ENCODE peak calls at places on chromosomes 6 and 20, in eight cellular contexts. One of them, this sample, is unnamed.

GRCh38 chr20:43973671-43974450 is 59.2 kb downstream of the TOX2 start:
- DNase-seq in spleen: no peak
- DNase-seq in A549: no peak
- DNase-seq in transverse colon: no peak
- DNase-seq in ovary: no peak
- DNase-seq in AG09319: no peak
- DNase-seq in epithelial cell of esophagus: no peak
- DNase-seq in cardiac muscle cell: no peak
- DNase-seq in this sample: no peak

GRCh38 chr20:8389381-8390368 is 257.6 kb downstream of the PLCB1 start:
- DNase-seq in spleen: no peak
- DNase-seq in A549: peak; percentile 9
- DNase-seq in transverse colon: no peak
- DNase-seq in ovary: no peak
- DNase-seq in AG09319: peak; percentile 38
- DNase-seq in epithelial cell of esophagus: peak; percentile 48
- DNase-seq in cardiac muscle cell: peak; percentile 69
- DNase-seq in this sample: no peak

GRCh38 chr6:155224618-155225017 is 39.2 kb upstream of the CLDN20 start:
- DNase-seq in spleen: no peak
- DNase-seq in A549: no peak
- DNase-seq in transverse colon: no peak
- DNase-seq in ovary: no peak
- DNase-seq in AG09319: no peak
- DNase-seq in epithelial cell of esophagus: peak; percentile 37
- DNase-seq in cardiac muscle cell: no peak
- DNase-seq in this sample: no peak

GRCh38 chr6:26304213-26305096 is 60.5 kb upstream of the BTN3A2 start:
- DNase-seq in spleen: no peak
- DNase-seq in A549: no peak
- DNase-seq in transverse colon: peak; percentile 32
- DNase-seq in ovary: peak; percentile 49
- DNase-seq in AG09319: peak; percentile 75
- DNase-seq in epithelial cell of esophagus: peak; percentile 52
- DNase-seq in cardiac muscle cell: no peak
- DNase-seq in this sample: no peak

GRCh38 chr6:122059918-122060317 is 339.5 kb upstream of the HSF2 start:
- DNase-seq in spleen: no peak
- DNase-seq in A549: no peak
- DNase-seq in transverse colon: no peak
- DNase-seq in ovary: no peak
- DNase-seq in AG09319: no peak
- DNase-seq in epithelial cell of esophagus: no peak
- DNase-seq in cardiac muscle cell: no peak
- DNase-seq in this sample: no peak

GRCh38 chr6:163726037-163726695 is 311.6 kb downstream of the QKI start:
- DNase-seq in spleen: peak; percentile 69
- DNase-seq in A549: no peak
- DNase-seq in transverse colon: no peak
- DNase-seq in ovary: no peak
- DNase-seq in AG09319: no peak
- DNase-seq in epithelial cell of esophagus: no peak
- DNase-seq in cardiac muscle cell: no peak
- DNase-seq in this sample: no peak

GRCh38 chr6:101294051-101294638 is 99.4 kb upstream of the GRIK2 start:
- DNase-seq in spleen: no peak
- DNase-seq in A549: no peak
- DNase-seq in transverse colon: no peak
- DNase-seq in ovary: no peak
- DNase-seq in AG09319: no peak
- DNase-seq in epithelial cell of esophagus: no peak
- DNase-seq in cardiac muscle cell: no peak
- DNase-seq in this sample: no peak

GRCh38 chr6:53377793-53378192 is 29.0 kb upstream of the ELOVL5 start:
- DNase-seq in spleen: no peak
- DNase-seq in A549: no peak
- DNase-seq in transverse colon: no peak
- DNase-seq in ovary: no peak
- DNase-seq in AG09319: no peak
- DNase-seq in epithelial cell of esophagus: no peak
- DNase-seq in cardiac muscle cell: peak; percentile 64
- DNase-seq in this sample: no peak

GRCh38 chr6:39184906-39185580 is 44.2 kb downstream of the KCNK5 start:
- DNase-seq in spleen: no peak
- DNase-seq in A549: no peak
- DNase-seq in transverse colon: peak; percentile 86
- DNase-seq in ovary: no peak
- DNase-seq in AG09319: no peak
- DNase-seq in epithelial cell of esophagus: peak; percentile 20
- DNase-seq in cardiac muscle cell: no peak
- DNase-seq in this sample: no peak

GRCh38 chr6:219641-220198 is 72.6 kb upstream of the DUSP22 start:
- DNase-seq in spleen: peak; percentile 91
- DNase-seq in A549: peak; percentile 6
- DNase-seq in transverse colon: peak; percentile 45
- DNase-seq in ovary: no peak
- DNase-seq in AG09319: no peak
- DNase-seq in epithelial cell of esophagus: peak; percentile 79
- DNase-seq in cardiac muscle cell: no peak
- DNase-seq in this sample: no peak

GRCh38 chr6:133887478-133887877 is 1.4 kb upstream of the TCF21 start:
- DNase-seq in spleen: no peak
- DNase-seq in A549: no peak
- DNase-seq in transverse colon: no peak
- DNase-seq in ovary: no peak
- DNase-seq in AG09319: no peak
- DNase-seq in epithelial cell of esophagus: no peak
- DNase-seq in cardiac muscle cell: no peak
- DNase-seq in this sample: no peak

GRCh38 chr6:133888931-133889556 is at the start of gene TCF21:
- DNase-seq in spleen: no peak
- DNase-seq in A549: no peak
- DNase-seq in transverse colon: peak; percentile 39
- DNase-seq in ovary: peak; percentile 84
- DNase-seq in AG09319: no peak
- DNase-seq in epithelial cell of esophagus: no peak
- DNase-seq in cardiac muscle cell: no peak
- DNase-seq in this sample: no peak

GRCh38 chr6:133891814-133892443 is 3.0 kb downstream of the TCF21 start:
- DNase-seq in spleen: no peak
- DNase-seq in A549: no peak
- DNase-seq in transverse colon: no peak
- DNase-seq in ovary: no peak
- DNase-seq in AG09319: no peak
- DNase-seq in epithelial cell of esophagus: no peak
- DNase-seq in cardiac muscle cell: no peak
- DNase-seq in this sample: no peak

GRCh38 chr6:133890941-133891813 is 2.3 kb downstream of the TCF21 start:
- DNase-seq in spleen: peak; percentile 72
- DNase-seq in A549: peak; percentile 60
- DNase-seq in transverse colon: peak; percentile 13
- DNase-seq in ovary: peak; percentile 76
- DNase-seq in AG09319: no peak
- DNase-seq in epithelial cell of esophagus: peak; percentile 14
- DNase-seq in cardiac muscle cell: peak; percentile 44
- DNase-seq in this sample: peak; percentile 69

DNA sequence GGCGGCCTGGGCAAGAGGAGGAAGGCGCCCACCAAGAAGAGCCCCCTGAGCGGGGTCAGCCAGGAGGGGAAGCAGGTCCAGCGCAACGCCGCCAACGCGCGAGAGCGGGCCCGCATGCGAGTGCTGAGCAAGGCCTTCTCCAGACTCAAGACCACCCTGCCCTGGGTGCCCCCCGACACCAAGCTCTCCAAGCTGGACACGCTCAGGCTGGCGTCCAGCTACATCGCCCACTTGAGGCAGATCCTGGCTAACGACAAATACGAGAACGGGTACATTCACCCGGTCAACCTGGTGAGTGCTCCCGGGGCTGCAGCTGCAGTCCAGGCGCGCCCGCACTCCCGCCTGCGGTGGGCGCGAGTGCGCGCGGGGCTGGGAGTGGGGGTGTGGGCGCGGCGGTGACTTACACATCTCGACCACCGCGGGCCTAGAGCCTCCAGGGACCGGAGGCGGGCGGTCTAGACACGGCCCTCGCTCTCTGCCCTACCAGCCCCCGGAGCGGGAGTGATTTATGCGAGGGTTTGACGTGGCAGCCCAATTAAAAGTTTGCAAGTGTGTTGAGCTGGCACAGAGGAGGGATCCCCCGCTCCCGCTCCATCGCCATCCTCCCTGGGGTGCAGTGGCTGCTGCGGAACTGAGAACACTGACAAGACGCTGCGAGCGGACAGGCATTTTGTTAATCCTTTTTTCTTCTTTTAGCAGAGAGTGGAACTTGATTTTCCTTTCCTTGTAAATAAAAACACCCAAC is 816 bp downstream of the TCF21 start:
- DNase-seq in spleen: no peak
- DNase-seq in A549: no peak
- DNase-seq in transverse colon: no peak
- DNase-seq in ovary: peak; percentile 61
- DNase-seq in AG09319: no peak
- DNase-seq in epithelial cell of esophagus: no peak
- DNase-seq in cardiac muscle cell: peak; percentile 38
- DNase-seq in this sample: peak; percentile 90
- TF ChIP-seq CTCF in spleen: no peak
- TF ChIP-seq CTCF in A549: no peak
- TF ChIP-seq CTCF in transverse colon: no peak
- TF ChIP-seq CTCF in ovary: no peak
- TF ChIP-seq CTCF in AG09319: no peak
- TF ChIP-seq CTCF in epithelial cell of esophagus: no peak
- TF ChIP-seq CTCF in cardiac muscle cell: peak; percentile 32
- TF ChIP-seq CTCF in this sample: peak; percentile 41

DNA sequence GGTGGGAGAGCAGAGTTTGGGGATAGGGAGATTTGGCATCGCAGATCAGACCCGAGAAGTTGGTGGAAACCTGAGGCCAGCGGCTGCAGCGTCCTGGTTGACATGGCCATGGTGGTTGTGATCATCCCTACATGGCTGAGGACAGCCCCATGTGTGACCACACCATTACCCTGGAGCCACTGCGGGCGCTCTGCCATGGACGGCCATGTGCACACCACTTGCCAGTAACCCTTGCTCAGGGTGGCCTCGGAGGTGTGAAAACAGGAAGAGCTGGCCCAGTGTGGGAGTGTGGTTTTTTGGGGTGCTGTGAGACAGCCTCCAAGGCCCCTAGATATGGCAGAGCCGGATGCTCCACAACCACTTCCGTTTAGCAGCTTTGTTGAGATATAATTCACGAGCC is 64.4 kb downstream of the TMEM242 start:
- DNase-seq in spleen: peak; percentile 77
- DNase-seq in A549: no peak
- DNase-seq in transverse colon: no peak
- DNase-seq in ovary: no peak
- DNase-seq in AG09319: no peak
- DNase-seq in epithelial cell of esophagus: no peak
- DNase-seq in cardiac muscle cell: no peak
- DNase-seq in this sample: no peak
- TF ChIP-seq CTCF in spleen: no peak
- TF ChIP-seq CTCF in A549: no peak
- TF ChIP-seq CTCF in transverse colon: no peak
- TF ChIP-seq CTCF in ovary: no peak
- TF ChIP-seq CTCF in AG09319: no peak
- TF ChIP-seq CTCF in epithelial cell of esophagus: no peak
- TF ChIP-seq CTCF in cardiac muscle cell: no peak
- TF ChIP-seq CTCF in this sample: no peak

DNA sequence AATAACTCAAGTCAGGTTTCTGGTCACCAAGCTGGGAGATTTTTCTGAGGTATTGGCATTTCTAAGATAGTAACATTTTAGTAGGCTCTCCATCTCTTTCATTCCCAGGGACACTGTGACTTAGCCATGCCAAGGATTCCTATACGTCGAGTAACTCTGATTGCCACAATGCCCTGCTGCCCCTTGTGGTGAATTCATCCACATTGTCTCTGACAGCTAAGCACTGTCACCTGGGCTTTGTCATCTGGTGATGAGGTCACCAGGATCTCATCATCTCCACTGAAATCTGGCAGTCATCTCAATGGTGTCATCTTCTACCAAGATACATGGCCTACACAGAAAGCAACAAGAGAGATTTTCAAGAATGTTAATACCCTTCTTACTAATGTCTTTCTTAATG is 246.6 kb downstream of the CD109 start:
- DNase-seq in spleen: no peak
- DNase-seq in A549: no peak
- DNase-seq in transverse colon: no peak
- DNase-seq in ovary: no peak
- DNase-seq in AG09319: no peak
- DNase-seq in epithelial cell of esophagus: peak; percentile 47
- DNase-seq in cardiac muscle cell: no peak
- DNase-seq in this sample: no peak
- TF ChIP-seq CTCF in spleen: no peak
- TF ChIP-seq CTCF in A549: no peak
- TF ChIP-seq CTCF in transverse colon: no peak
- TF ChIP-seq CTCF in ovary: no peak
- TF ChIP-seq CTCF in AG09319: no peak
- TF ChIP-seq CTCF in epithelial cell of esophagus: peak; percentile 10
- TF ChIP-seq CTCF in cardiac muscle cell: no peak
- TF ChIP-seq CTCF in this sample: no peak

GRCh38 chr20:18377896-18378481 is 88.8 kb downstream of the DZANK1 start:
- DNase-seq in spleen: no peak
- DNase-seq in A549: no peak
- DNase-seq in transverse colon: no peak
- DNase-seq in ovary: no peak
- DNase-seq in AG09319: no peak
- DNase-seq in epithelial cell of esophagus: no peak
- DNase-seq in cardiac muscle cell: no peak
- DNase-seq in this sample: no peak

DNA sequence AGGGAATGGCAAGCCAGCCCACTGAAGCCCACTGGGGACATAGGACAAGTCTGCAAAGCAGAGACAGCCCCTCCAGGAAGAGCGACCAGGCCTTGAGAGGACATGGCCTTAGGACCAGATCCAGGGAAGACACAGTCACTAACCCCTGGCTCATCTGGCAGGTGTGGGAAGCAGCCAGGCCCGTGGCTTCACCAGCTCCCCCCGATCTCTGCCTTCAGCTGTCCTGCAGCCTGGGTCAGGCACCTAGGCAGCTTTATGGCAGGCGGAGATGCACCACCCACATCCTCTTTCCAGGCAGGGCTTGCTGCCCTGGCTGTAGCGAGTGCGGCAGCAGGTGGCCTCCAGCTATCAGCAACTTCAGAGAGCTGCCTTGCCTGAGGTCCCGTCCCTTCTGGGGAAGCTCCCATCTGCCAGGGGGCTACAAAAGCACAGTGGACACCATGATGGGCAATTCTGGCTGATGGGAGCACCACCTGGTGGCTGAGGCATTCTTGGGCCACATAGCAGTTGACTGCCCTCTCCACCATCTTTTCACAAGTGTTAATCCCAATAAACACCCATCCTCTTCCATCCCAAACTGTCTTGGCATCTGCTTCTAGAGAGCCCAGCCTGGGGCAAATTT is 85.8 kb downstream of the DZANK1 start:
- DNase-seq in spleen: no peak
- DNase-seq in A549: no peak
- DNase-seq in transverse colon: no peak
- DNase-seq in ovary: no peak
- DNase-seq in AG09319: no peak
- DNase-seq in epithelial cell of esophagus: no peak
- DNase-seq in cardiac muscle cell: no peak
- DNase-seq in this sample: no peak
- TF ChIP-seq CTCF in spleen: no peak
- TF ChIP-seq CTCF in A549: no peak
- TF ChIP-seq CTCF in transverse colon: no peak
- TF ChIP-seq CTCF in ovary: no peak
- TF ChIP-seq CTCF in AG09319: no peak
- TF ChIP-seq CTCF in epithelial cell of esophagus: no peak
- TF ChIP-seq CTCF in cardiac muscle cell: no peak
- TF ChIP-seq CTCF in this sample: no peak

GRCh38 chr20:52747736-52748135 is 224.4 kb upstream of the TSHZ2 start:
- DNase-seq in spleen: no peak
- DNase-seq in A549: no peak
- DNase-seq in transverse colon: no peak
- DNase-seq in ovary: no peak
- DNase-seq in AG09319: no peak
- DNase-seq in epithelial cell of esophagus: peak; percentile 31
- DNase-seq in cardiac muscle cell: peak; percentile 35
- DNase-seq in this sample: no peak
- TF ChIP-seq CTCF in spleen: no peak
- TF ChIP-seq CTCF in A549: no peak
- TF ChIP-seq CTCF in transverse colon: no peak
- TF ChIP-seq CTCF in ovary: no peak
- TF ChIP-seq CTCF in AG09319: peak; percentile 24
- TF ChIP-seq CTCF in epithelial cell of esophagus: peak; percentile 54
- TF ChIP-seq CTCF in cardiac muscle cell: peak; percentile 53
- TF ChIP-seq CTCF in this sample: peak; percentile 7

This sample was measured in chondrocyte.